ENCODE peak calls at places on chromosomes 11 and 22, in eight cellular contexts. V is right cardiac atrium; O is cardiac muscle cell; A is heart left ventricle; D is colonic mucosa; E is CD8-positive, alpha-beta T cell; P is SK-N-SH; G is psoas muscle. L is an unnamed sample.

GRCh38 chr11:45086526-45086925 is 59.9 kb upstream of the PRDM11 start:
- DNase-seq in V (no peak), O (no peak), A (no peak), D (no peak), E (no peak), P (no peak), G (no peak), L (no peak)

GRCh38 chr11:10809373-10810199 is 860 bp upstream of the EIF4G2 start:
- DNase-seq in V (no peak), O (peak), A (no peak), D (peak), E (peak), P (no peak), G (no peak), L (no peak)

GRCh38 chr11:63536669-63537292 is at the start of gene PLAAT4:
- DNase-seq in V (peak), O (peak), A (peak), D (peak), E (peak), P (no peak), G (no peak), L (no peak)

GRCh38 chr11:125215951-125216350 is 51.4 kb downstream of the PKNOX2 start:
- DNase-seq in V (no peak), O (no peak), A (no peak), D (no peak), E (no peak), P (no peak), G (no peak), L (no peak)

GRCh38 chr22:33747029-33747428 is 173.2 kb downstream of the LARGE1 start:
- DNase-seq in V (no peak), O (no peak), A (no peak), D (peak), E (no peak), P (no peak), G (no peak), L (no peak)

GRCh38 chr11:102762414-102762813 is 18.0 kb downstream of the MMP10 start:
- DNase-seq in V (no peak), O (no peak), A (no peak), D (no peak), E (no peak), P (no peak), G (no peak), L (no peak)

GRCh38 chr22:41256898-41257260 is 16.1 kb upstream of the CHADL start:
- DNase-seq in V (no peak), O (peak), A (no peak), D (no peak), E (no peak), P (no peak), G (no peak), L (no peak)

GRCh38 chr11:16610738-16611388 is 127.6 kb upstream of the C11orf58 start:
- DNase-seq in V (peak), O (no peak), A (peak), D (no peak), E (no peak), P (no peak), G (peak), L (peak)

GRCh38 chr11:132312616-132313210 is 942.3 kb downstream of the NTM start:
- DNase-seq in V (no peak), O (peak), A (no peak), D (no peak), E (no peak), P (peak), G (no peak), L (no peak)

DNA sequence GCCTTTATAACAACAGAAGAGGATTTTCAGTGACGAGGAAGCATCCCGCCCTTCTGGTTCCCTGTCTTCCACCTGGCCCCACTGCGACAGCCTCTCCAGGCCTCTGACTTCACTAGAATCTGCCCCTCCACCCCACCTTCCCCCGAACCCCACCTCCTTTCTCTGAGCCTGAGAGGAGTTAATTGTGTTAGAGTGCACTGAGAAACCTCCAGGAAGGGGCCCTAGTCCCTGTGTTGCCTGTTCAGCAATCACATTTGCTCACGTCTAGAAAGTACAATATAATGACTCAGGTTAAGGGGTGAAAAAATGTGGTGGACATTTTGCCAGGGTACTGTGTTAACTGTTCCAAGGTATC is 38.8 kb downstream of the PTPRJ start:
- DNase-seq in V (no peak), O (peak), A (no peak), D (no peak), E (no peak), P (peak), G (no peak), L (no peak)
- H3K27ac ChIP-seq in V (no peak), O (peak), A (no peak), D (no peak), E (no peak), P (no peak), G (no peak), L (peak)

DNA sequence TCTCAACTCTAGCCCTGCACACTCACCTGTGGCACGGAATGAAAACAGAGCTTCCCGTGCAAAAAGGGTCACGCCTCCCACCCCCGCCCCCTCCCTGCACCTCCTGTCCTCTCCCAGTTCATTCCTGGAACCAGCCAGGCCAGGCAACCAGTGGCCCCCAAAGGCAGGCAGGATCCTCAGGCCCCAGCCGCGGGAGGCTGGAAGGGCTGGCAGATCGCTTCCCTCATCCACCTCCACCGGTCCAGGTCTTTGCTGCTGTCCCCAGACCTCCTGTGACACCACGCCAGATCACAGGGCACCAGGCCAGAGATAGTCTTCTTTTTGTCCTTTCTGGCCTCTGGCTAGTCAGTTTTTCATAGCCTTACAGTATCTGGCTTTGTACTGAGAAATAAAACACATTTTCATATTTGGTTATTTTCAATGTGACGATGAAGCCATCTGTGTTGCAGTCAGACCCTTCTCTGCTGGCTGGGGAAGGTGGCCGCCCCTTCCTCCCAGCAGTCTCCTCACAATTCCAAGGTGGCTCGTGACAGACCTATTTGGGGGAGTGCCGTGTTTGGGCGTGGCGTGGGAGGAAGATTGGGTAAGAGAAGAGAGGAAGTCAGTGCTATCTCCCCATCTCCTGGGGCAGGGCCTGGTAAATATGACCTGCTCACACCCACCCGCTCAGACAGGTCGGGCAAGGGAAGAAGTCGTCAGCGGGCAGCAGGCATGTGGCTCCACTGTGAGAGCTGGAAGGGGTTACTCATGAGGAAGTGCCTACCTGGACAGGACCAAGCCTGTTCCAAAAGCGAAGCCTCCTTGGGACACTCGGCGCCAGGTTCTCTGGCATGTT is 9.1 kb downstream of the SSH3 start:
- DNase-seq in V (no peak), O (no peak), A (no peak), D (peak), E (peak), P (peak), G (no peak), L (peak)
- H3K27ac ChIP-seq in V (no peak), O (no peak), A (no peak), D (peak), E (no peak), P (no peak), G (no peak), L (peak)

GRCh38 chr11:97722721-97723120 is 1298.0 kb upstream of the CNTN5 start:
- DNase-seq in V (no peak), O (no peak), A (no peak), D (no peak), E (no peak), P (no peak), G (no peak), L (no peak)
- H3K27ac ChIP-seq in V (no peak), O (no peak), A (no peak), D (no peak), E (no peak), P (peak), G (no peak), L (no peak)

GRCh38 chr22:37167176-37167980 is 17.7 kb upstream of the IL2RB start:
- DNase-seq in V (no peak), O (no peak), A (peak), D (peak), E (no peak), P (no peak), G (peak), L (peak)
- H3K27ac ChIP-seq in V (peak), O (no peak), A (no peak), D (peak), E (peak), P (no peak), G (peak), L (peak)

GRCh38 chr22:37905534-37906363 is at the start of gene MICALL1:
- DNase-seq in V (peak), O (peak), A (peak), D (peak), E (peak), P (peak), G (peak), L (peak)

GRCh38 chr22:37906364-37907008 is 389 bp downstream of the MICALL1 start:
- DNase-seq in V (peak), O (no peak), A (no peak), D (peak), E (peak), P (peak), G (peak), L (no peak)

GRCh38 chr22:37909756-37910155 is 3.7 kb downstream of the MICALL1 start:
- DNase-seq in V (no peak), O (no peak), A (no peak), D (no peak), E (no peak), P (no peak), G (no peak), L (no peak)

GRCh38 chr22:37904572-37905533 is 1.2 kb upstream of the MICALL1 start:
- DNase-seq in V (peak), O (peak), A (peak), D (peak), E (no peak), P (peak), G (peak), L (no peak)

GRCh38 chr22:37907036-37907954 is 1.2 kb downstream of the MICALL1 start:
- DNase-seq in V (peak), O (peak), A (no peak), D (no peak), E (no peak), P (no peak), G (no peak), L (no peak)
- H3K27ac ChIP-seq in V (peak), O (no peak), A (peak), D (peak), E (peak), P (peak), G (peak), L (peak)

DNA sequence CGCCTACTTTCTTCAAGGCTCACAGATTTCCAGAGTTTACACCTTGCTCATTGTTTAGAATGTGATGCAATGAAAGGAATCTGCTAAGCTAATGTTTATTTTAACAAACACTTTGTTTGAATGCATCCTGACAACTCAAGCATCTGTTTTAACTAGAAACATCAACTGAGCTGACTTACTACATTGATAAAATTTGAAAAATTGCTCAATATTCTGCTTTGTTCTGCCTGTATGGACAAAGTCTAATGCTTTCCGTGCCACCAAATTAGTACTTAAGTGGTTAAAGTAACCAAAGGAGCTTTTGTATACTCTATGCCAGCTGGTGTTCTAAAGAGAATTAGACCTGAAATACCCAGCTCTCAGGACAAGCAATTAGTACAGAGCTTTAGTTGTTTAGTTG is 105.2 kb downstream of the MAML2 start:
- DNase-seq in V (no peak), O (no peak), A (no peak), D (no peak), E (no peak), P (no peak), G (no peak), L (no peak)
- H3K27ac ChIP-seq in V (no peak), O (no peak), A (no peak), D (no peak), E (no peak), P (peak), G (no peak), L (no peak)

GRCh38 chr11:951507-951906 is 25.8 kb downstream of the AP2A2 start:
- DNase-seq in V (no peak), O (no peak), A (no peak), D (no peak), E (no peak), P (no peak), G (no peak), L (no peak)
- H3K27ac ChIP-seq in V (no peak), O (peak), A (no peak), D (peak), E (no peak), P (no peak), G (no peak), L (peak)

GRCh38 chr11:61914471-61915171 is 2.7 kb downstream of the RAB3IL1 start:
- DNase-seq in V (peak), O (no peak), A (no peak), D (peak), E (no peak), P (peak), G (no peak), L (no peak)

GRCh38 chr11:61913699-61914395 is 3.5 kb downstream of the RAB3IL1 start:
- DNase-seq in V (peak), O (no peak), A (no peak), D (peak), E (no peak), P (peak), G (no peak), L (no peak)

GRCh38 chr11:61912530-61912898 is 4.9 kb downstream of the RAB3IL1 start:
- DNase-seq in V (peak), O (no peak), A (peak), D (peak), E (no peak), P (peak), G (no peak), L (peak)

GRCh38 chr11:61911701-61912529 is 5.5 kb downstream of the RAB3IL1 start:
- DNase-seq in V (peak), O (no peak), A (peak), D (peak), E (no peak), P (peak), G (no peak), L (peak)

GRCh38 chr11:61912991-61913698 is 4.2 kb downstream of the RAB3IL1 start:
- DNase-seq in V (peak), O (no peak), A (peak), D (peak), E (no peak), P (peak), G (no peak), L (peak)
- H3K27ac ChIP-seq in V (no peak), O (no peak), A (no peak), D (no peak), E (no peak), P (no peak), G (no peak), L (no peak)

L was measured in lower lobe of right lung.